ENCODE peak calls at places on chromosomes 6 and 20, in five cellular contexts. H is stimulated activated CD8-positive, alpha-beta memory T cell treated with anti-CD3 and anti-CD28 coated beads, Interleukin-4, amount 100 ng/mL, for 1 hour; X is ACHN; O is anterior cingulate cortex; W is brain microvascular endothelial cell. C is an unnamed sample.

GRCh38 chr20:52889225-52889624 is 82.9 kb upstream of the TSHZ2 start:
- DNase-seq in W (no peak), O (no peak), H (no peak), X (no peak), C (no peak)

GRCh38 chr6:127148511-127148910 is 30.0 kb downstream of the RSPO3 start:
- DNase-seq in H (no peak), O (no peak), X (no peak), W (no peak), C (no peak)

GRCh38 chr6:34555328-34555727 is 801 bp downstream of the SPDEF start:
- DNase-seq in W (no peak), H (no peak), O (no peak), X (no peak), C (no peak)

GRCh38 chr20:50442526-50442925 is 67.7 kb upstream of the PTPN1 start:
- DNase-seq in W (no peak), O (no peak), X (no peak), H (no peak), C (no peak)

GRCh38 chr6:111782161-111782809 is 91.0 kb downstream of the FYN start:
- DNase-seq in W (no peak), H (no peak), O (no peak), X (no peak), C (no peak)

GRCh38 chr6:128492386-128492785 is 28.0 kb downstream of the PTPRK start:
- DNase-seq in W (peak; percentile 80), H (no peak), X (no peak), O (no peak), C (no peak)

GRCh38 chr6:4640139-4640538 is 136.1 kb upstream of the CDYL start:
- DNase-seq in H (no peak), X (no peak), O (no peak), W (no peak), C (no peak)

GRCh38 chr6:85008311-85009015 is 244.1 kb upstream of the TBX18 start:
- DNase-seq in X (no peak), W (peak; percentile 60), O (no peak), H (no peak), C (no peak)

GRCh38 chr6:21404577-21404976 is 189.0 kb upstream of the SOX4 start:
- DNase-seq in W (no peak), H (no peak), O (no peak), X (no peak), C (no peak)

GRCh38 chr6:144264270-144265060 is 20.7 kb upstream of the UTRN start:
- DNase-seq in X (peak; percentile 94), W (peak; percentile 94), O (no peak), H (no peak), C (peak; percentile 25)

GRCh38 chr6:66307490-66307889 is 600.5 kb upstream of the EYS start:
- DNase-seq in W (no peak), H (no peak), O (no peak), X (peak; percentile 1), C (no peak)

GRCh38 chr6:25172819-25173218 is 106.4 kb upstream of the CARMIL1 start:
- DNase-seq in H (no peak), O (no peak), W (peak; percentile 91), X (peak; percentile 9), C (peak; percentile 47)